ENCODE peak calls at places on chromosomes 16 and 17, in nine cellular contexts. M is spleen, A is stomach, V is body of pancreas, H is HCT116, Z is transverse colon, W is endothelial cell of umbilical vein, F is prostate gland, U is esophagus squamous epithelium. E is an unnamed sample.

GRCh38 chr16:85903576-85903975 is 4.6 kb downstream of the IRF8 start:
- DNase-seq in M (peak), A (no peak), V (no peak), H (no peak), Z (no peak), W (no peak), F (no peak), U (no peak), E (no peak)

GRCh38 chr16:52489894-52490293 is 57.0 kb downstream of the TOX3 start:
- DNase-seq in M (no peak), A (no peak), V (no peak), H (no peak), Z (no peak), W (no peak), F (no peak), U (no peak), E (no peak)

GRCh38 chr16:11452746-11453344 is 107.6 kb downstream of the RMI2 start:
- DNase-seq in M (no peak), A (no peak), V (no peak), H (no peak), Z (no peak), W (no peak), F (no peak), U (no peak), E (no peak)

GRCh38 chr16:20866161-20866772 is 33.9 kb downstream of the DCUN1D3 start:
- DNase-seq in M (no peak), A (peak), V (peak), H (peak), Z (peak), W (peak), F (no peak), U (no peak), E (peak)

GRCh38 chr17:63697341-63698286 is 2.3 kb downstream of the LIMD2 start:
- DNase-seq in M (peak), A (peak), V (peak), H (peak), Z (peak), W (peak), F (no peak), U (no peak), E (no peak)

GRCh38 chr17:45284176-45285140 is 22.6 kb upstream of the SPATA32 start:
- DNase-seq in M (no peak), A (peak), V (peak), H (no peak), Z (no peak), W (no peak), F (peak), U (no peak), E (peak)

GRCh38 chr17:42283241-42284019 is 4.9 kb upstream of the STAT5A start:
- DNase-seq in M (no peak), A (peak), V (peak), H (no peak), Z (no peak), W (no peak), F (no peak), U (no peak), E (peak)

GRCh38 chr17:8658800-8659199 is 28.3 kb upstream of the MYH10 start:
- DNase-seq in M (no peak), A (no peak), V (no peak), H (no peak), Z (no peak), W (no peak), F (no peak), U (no peak), E (no peak)

GRCh38 chr16:30658731-30659506 is 688 bp downstream of the FBRS start:
- DNase-seq in M (peak), A (peak), V (peak), H (peak), Z (no peak), W (no peak), F (peak), U (peak), E (peak)

GRCh38 chr17:77398274-77398673 is 257.5 kb downstream of the SEC14L1 start:
- DNase-seq in M (no peak), A (no peak), V (no peak), H (no peak), Z (no peak), W (no peak), F (no peak), U (no peak), E (no peak)

GRCh38 chr17:17321356-17322025 is 18.3 kb downstream of the NT5M start:
- DNase-seq in M (peak), A (peak), V (no peak), H (no peak), Z (no peak), W (no peak), F (no peak), U (no peak), E (no peak)

GRCh38 chr17:58756246-58757161 is 850 bp downstream of the PPM1E start:
- DNase-seq in M (no peak), A (no peak), V (peak), H (no peak), Z (no peak), W (no peak), F (no peak), U (no peak), E (peak)

GRCh38 chr16:59988591-59988990 is 1254.5 kb upstream of the GOT2 start:
- DNase-seq in M (no peak), A (no peak), V (no peak), H (no peak), Z (no peak), W (no peak), F (no peak), U (no peak), E (no peak)

GRCh38 chr17:56982312-56982711 is 4.4 kb downstream of the SCPEP1 start:
- DNase-seq in M (no peak), A (no peak), V (no peak), H (no peak), Z (no peak), W (no peak), F (peak), U (no peak), E (peak)

GRCh38 chr17:59547131-59547915 is 18.1 kb upstream of the DHX40 start:
- DNase-seq in M (no peak), A (no peak), V (no peak), H (no peak), Z (no peak), W (peak), F (no peak), U (no peak), E (no peak)

GRCh38 chr17:29383687-29384086 is 6.5 kb upstream of the TAOK1 start:
- DNase-seq in M (no peak), A (no peak), V (no peak), H (no peak), Z (peak), W (no peak), F (no peak), U (no peak), E (no peak)

GRCh38 chr17:48211011-48211410 is 103.4 kb downstream of the SNX11 start:
- DNase-seq in M (no peak), A (no peak), V (no peak), H (no peak), Z (no peak), W (no peak), F (no peak), U (no peak), E (no peak)

GRCh38 chr16:19389246-19389645 is 28.4 kb upstream of the TMC5 start:
- DNase-seq in M (peak), A (peak), V (peak), H (no peak), Z (peak), W (peak), F (peak), U (no peak), E (peak)

GRCh38 chr16:48113471-48113870 is 42.3 kb downstream of the ABCC12 start:
- DNase-seq in M (no peak), A (no peak), V (no peak), H (no peak), Z (no peak), W (no peak), F (no peak), U (no peak), E (no peak)

GRCh38 chr17:50575581-50576210 is 15.2 kb downstream of the CACNA1G start:
- DNase-seq in M (no peak), A (no peak), V (no peak), H (no peak), Z (no peak), W (no peak), F (no peak), U (no peak), E (no peak)

GRCh38 chr16:1770328-1771071 is 843 bp downstream of the NME3 start:
- DNase-seq in M (peak), A (peak), V (peak), H (peak), Z (peak), W (peak), F (peak), U (no peak), E (peak)

GRCh38 chr17:32310927-32311568 is 30.9 kb downstream of the C17orf75 start:
- DNase-seq in M (no peak), A (no peak), V (no peak), H (no peak), Z (no peak), W (no peak), F (no peak), U (no peak), E (no peak)

GRCh38 chr16:13441675-13442074 is 478.3 kb upstream of the ERCC4 start:
- DNase-seq in M (no peak), A (no peak), V (no peak), H (no peak), Z (no peak), W (no peak), F (no peak), U (no peak), E (no peak)

GRCh38 chr17:81508639-81509047 is 4.0 kb downstream of the ACTG1 start:
- DNase-seq in M (no peak), A (no peak), V (no peak), H (peak), Z (no peak), W (peak), F (no peak), U (no peak), E (no peak)

GRCh38 chr17:71441098-71441497 is 679.7 kb upstream of the SOX9 start:
- DNase-seq in M (no peak), A (no peak), V (no peak), H (peak), Z (no peak), W (no peak), F (peak), U (no peak), E (no peak)

GRCh38 chr17:83115832-83116231 is 36.4 kb downstream of the METRNL start:
- DNase-seq in M (no peak), A (no peak), V (no peak), H (no peak), Z (no peak), W (no peak), F (no peak), U (no peak), E (no peak)

GRCh38 chr17:79617304-79617703 is 6.5 kb upstream of the RBFOX3 start:
- DNase-seq in M (peak), A (no peak), V (no peak), H (no peak), Z (no peak), W (no peak), F (no peak), U (no peak), E (no peak)

GRCh38 chr17:2955931-2956582 is 107.3 kb downstream of the OR1D5 start:
- DNase-seq in M (peak), A (peak), V (no peak), H (no peak), Z (no peak), W (no peak), F (no peak), U (no peak), E (no peak)

GRCh38 chr17:33500141-33500540 is 207.0 kb upstream of the ASIC2 start:
- DNase-seq in M (no peak), A (no peak), V (no peak), H (no peak), Z (no peak), W (no peak), F (no peak), U (no peak), E (peak)

GRCh38 chr17:39666601-39667261 is 1.5 kb upstream of the PNMT start:
- DNase-seq in M (peak), A (no peak), V (no peak), H (no peak), Z (no peak), W (no peak), F (no peak), U (no peak), E (peak)

GRCh38 chr17:82283208-82283749 is 9.8 kb upstream of the CSNK1D start:
- DNase-seq in M (no peak), A (no peak), V (no peak), H (no peak), Z (no peak), W (no peak), F (no peak), U (no peak), E (peak)

GRCh38 chr16:80742331-80742730 is 62.1 kb downstream of the CDYL2 start:
- DNase-seq in M (no peak), A (no peak), V (no peak), H (no peak), Z (no peak), W (no peak), F (no peak), U (no peak), E (no peak)

DNA sequence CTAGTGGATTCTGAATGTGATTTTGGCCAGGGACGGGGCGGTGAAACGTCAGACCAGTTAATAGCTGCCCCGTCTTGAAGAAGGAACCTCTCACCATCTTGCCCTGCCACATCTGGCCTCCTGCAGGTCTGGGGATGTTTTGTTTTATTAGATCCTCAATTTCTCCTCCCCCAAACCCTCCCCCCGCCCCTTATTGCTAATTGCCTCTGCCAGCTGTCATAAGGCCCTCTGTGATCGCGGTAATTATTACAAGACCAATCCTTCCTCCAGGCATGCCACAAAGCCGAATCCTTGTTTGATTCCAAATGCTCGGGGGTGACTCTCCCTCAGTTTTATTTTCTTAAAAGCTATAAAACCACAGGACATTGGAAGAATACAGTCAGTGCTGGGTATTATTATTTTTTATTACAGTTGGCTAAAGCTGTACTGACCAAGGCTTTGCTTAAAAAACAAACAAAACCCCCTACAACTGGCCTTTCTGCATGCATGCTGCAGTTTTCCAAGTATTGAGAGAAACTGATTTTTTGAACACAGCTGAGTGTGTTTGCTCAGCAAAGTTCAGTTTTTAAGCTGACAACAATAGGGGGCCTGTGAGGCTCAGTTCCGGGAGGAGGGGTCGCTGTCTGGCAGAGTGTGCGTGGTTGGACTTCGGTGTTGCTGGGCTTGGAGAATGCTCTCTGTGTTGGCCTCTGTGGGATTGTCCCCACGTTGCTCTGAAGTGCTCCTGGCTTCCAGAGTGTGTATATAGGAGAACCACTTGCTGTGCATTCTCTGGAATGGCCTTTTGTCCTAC is 1.7 kb downstream of the KSR1 start:
- DNase-seq in M (no peak), A (no peak), V (no peak), H (no peak), Z (no peak), W (peak), F (no peak), U (no peak), E (no peak)
- TF ChIP-seq POLR2A in M (no peak), A (no peak), V (no peak), H (no peak), Z (no peak), W (no peak), F (no peak), U (no peak), E (no peak)

GRCh38 chr16:70582280-70582978 is 58.8 kb downstream of the SF3B3 start:
- DNase-seq in M (no peak), A (no peak), V (no peak), H (no peak), Z (no peak), W (no peak), F (no peak), U (no peak), E (peak)

GRCh38 chr16:70578035-70578434 is 54.4 kb downstream of the SF3B3 start:
- DNase-seq in M (no peak), A (no peak), V (no peak), H (no peak), Z (no peak), W (no peak), F (no peak), U (no peak), E (no peak)

GRCh38 chr16:70579248-70579647 is 55.6 kb downstream of the SF3B3 start:
- DNase-seq in M (no peak), A (no peak), V (no peak), H (no peak), Z (no peak), W (no peak), F (no peak), U (no peak), E (no peak)

GRCh38 chr16:70577256-70577698 is 53.7 kb downstream of the SF3B3 start:
- DNase-seq in M (no peak), A (no peak), V (no peak), H (peak), Z (no peak), W (peak), F (no peak), U (no peak), E (peak)

GRCh38 chr16:70579648-70580630 is 56.3 kb downstream of the SF3B3 start:
- DNase-seq in M (peak), A (peak), V (no peak), H (no peak), Z (peak), W (no peak), F (no peak), U (no peak), E (peak)
- H3K27ac ChIP-seq in M (peak), A (no peak), V (no peak), H (no peak), Z (peak), W (no peak), F (no peak), U (peak), E (no peak)

GRCh38 chr16:4514606-4515005 is 24.0 kb downstream of the CDIP1 start:
- DNase-seq in M (peak), A (no peak), V (no peak), H (no peak), Z (no peak), W (no peak), F (no peak), U (no peak), E (no peak)
- TF ChIP-seq POLR2A in M (no peak), A (no peak), V (no peak), H (no peak), Z (no peak), W (no peak), F (no peak), U (no peak), E (no peak)

DNA sequence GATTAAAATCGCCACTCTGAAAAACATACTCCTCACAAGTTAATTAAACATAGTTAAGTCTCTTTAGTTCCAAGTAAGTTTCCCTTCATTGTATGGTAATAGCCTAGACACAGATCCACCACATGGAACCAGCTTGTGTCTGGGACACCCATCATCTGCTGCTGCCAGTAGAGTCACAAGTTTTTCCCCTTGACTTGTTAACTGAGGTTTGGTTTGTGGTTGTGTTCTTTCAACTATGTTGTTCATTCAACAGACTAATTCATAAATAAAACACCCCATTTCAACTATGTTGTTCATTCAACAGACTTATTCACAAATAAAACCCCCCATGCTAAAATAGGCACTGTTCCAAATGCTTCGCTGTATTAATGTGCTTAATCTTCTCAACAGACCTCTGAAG is 24.4 kb downstream of the YWHAE start:
- DNase-seq in M (no peak), A (no peak), V (no peak), H (no peak), Z (no peak), W (no peak), F (no peak), U (no peak), E (no peak)
- H3K27ac ChIP-seq in M (peak), A (peak), V (peak), H (no peak), Z (peak), W (no peak), F (peak), U (peak), E (peak)

GRCh38 chr17:19019041-19019941 is 14.7 kb upstream of the FAM83G start:
- DNase-seq in M (peak), A (no peak), V (no peak), H (no peak), Z (no peak), W (no peak), F (no peak), U (no peak), E (no peak)
- TF ChIP-seq POLR2A in M (no peak), A (no peak), V (no peak), H (no peak), Z (no peak), W (peak), F (no peak), U (no peak), E (no peak)

GRCh38 chr16:88639231-88640038 is 1.1 kb downstream of the IL17C start:
- DNase-seq in M (no peak), A (peak), V (peak), H (no peak), Z (peak), W (no peak), F (no peak), U (no peak), E (no peak)

GRCh38 chr16:88638323-88639230 is at the start of gene IL17C:
- DNase-seq in M (no peak), A (peak), V (peak), H (no peak), Z (peak), W (no peak), F (no peak), U (no peak), E (no peak)

GRCh38 chr16:88640520-88641247 is 2.3 kb downstream of the IL17C start:
- DNase-seq in M (peak), A (no peak), V (no peak), H (no peak), Z (no peak), W (no peak), F (no peak), U (no peak), E (no peak)

GRCh38 chr16:88637797-88638196 is 575 bp upstream of the IL17C start:
- DNase-seq in M (no peak), A (no peak), V (no peak), H (no peak), Z (no peak), W (no peak), F (no peak), U (no peak), E (no peak)

GRCh38 chr16:88640039-88640495 is 1.7 kb downstream of the IL17C start:
- DNase-seq in M (no peak), A (no peak), V (no peak), H (no peak), Z (no peak), W (no peak), F (no peak), U (no peak), E (no peak)
- H3K27ac ChIP-seq in M (peak), A (no peak), V (no peak), H (no peak), Z (no peak), W (no peak), F (no peak), U (no peak), E (no peak)

GRCh38 chr16:86978445-86979030 is 338.7 kb downstream of the C16orf95 start:
- DNase-seq in M (no peak), A (no peak), V (no peak), H (no peak), Z (no peak), W (no peak), F (no peak), U (no peak), E (no peak)

GRCh38 chr16:86979984-86980553 is 337.1 kb downstream of the C16orf95 start:
- DNase-seq in M (no peak), A (no peak), V (no peak), H (no peak), Z (no peak), W (no peak), F (no peak), U (no peak), E (no peak)

GRCh38 chr16:86977076-86977676 is 340.0 kb downstream of the C16orf95 start:
- DNase-seq in M (no peak), A (no peak), V (no peak), H (no peak), Z (no peak), W (no peak), F (no peak), U (no peak), E (no peak)

GRCh38 chr16:86980644-86981043 is 336.5 kb downstream of the C16orf95 start:
- DNase-seq in M (no peak), A (no peak), V (no peak), H (no peak), Z (no peak), W (no peak), F (no peak), U (no peak), E (no peak)

GRCh38 chr16:86979061-86979460 is 338.1 kb downstream of the C16orf95 start:
- DNase-seq in M (no peak), A (no peak), V (no peak), H (no peak), Z (no peak), W (no peak), F (no peak), U (no peak), E (no peak)
- TF ChIP-seq POLR2A in M (no peak), A (no peak), V (no peak), H (no peak), Z (no peak), W (no peak), F (no peak), U (no peak), E (no peak)

GRCh38 chr17:19996502-19996901 is 12.7 kb upstream of the SPECC1 start:
- DNase-seq in M (no peak), A (no peak), V (no peak), H (no peak), Z (no peak), W (no peak), F (no peak), U (no peak), E (no peak)
- H3K27ac ChIP-seq in M (no peak), A (no peak), V (no peak), H (no peak), Z (no peak), W (no peak), F (no peak), U (no peak), E (no peak)

GRCh38 chr16:88706288-88706964 is at the start of the genes CTU2 and RNF166:
- DNase-seq in M (peak), A (peak), V (peak), H (peak), Z (peak), W (peak), F (peak), U (no peak), E (peak)
- TF ChIP-seq POLR2A in M (peak), A (no peak), V (peak), H (peak), Z (peak), W (peak), F (peak), U (peak), E (peak)

E was measured in adrenal gland.